ENCODE peak calls at places on chromosomes 1 and 21, in nine cellular contexts. U is fibroblast of lung, N is aorta, T is neuronal stem cell, G is IMR-90, M is hepatocyte, C is transverse colon, I is Karpas-422, B is H9. P is an unnamed sample.

GRCh38 chr1:153465728-153466625 is 5.5 kb upstream of the S100A7 start:
- DNase-seq in G (peak; percentile 8), C (peak; percentile 47), I (peak; percentile 77), U (peak; percentile 19), N (peak; percentile 70), M (peak; percentile 50), B (peak; percentile 81), T (peak; percentile 23), P (peak; percentile 66)

GRCh38 chr1:157084720-157085119 is 14.9 kb downstream of the ETV3L start:
- DNase-seq in I (no peak), B (no peak), U (no peak), M (no peak), N (no peak), T (no peak), G (no peak), C (no peak), P (no peak)

GRCh38 chr1:73674945-73675561 is 522.9 kb downstream of the LRRIQ3 start:
- DNase-seq in G (no peak), I (peak; percentile 48), C (no peak), M (peak; percentile 25), B (no peak), N (no peak), T (no peak), U (peak; percentile 8), P (peak; percentile 30)

GRCh38 chr1:227919916-227920315 is 27.8 kb downstream of the WNT9A start:
- DNase-seq in T (no peak), I (no peak), C (no peak), U (no peak), N (no peak), B (peak; percentile 81), M (no peak), G (no peak), P (no peak)

GRCh38 chr1:116415699-116416533 is 42.9 kb downstream of the ATP1A1 start:
- DNase-seq in U (no peak), I (peak; percentile 71), C (no peak), N (no peak), T (peak; percentile 29), G (peak; percentile 18), B (peak; percentile 55), M (no peak), P (peak; percentile 91)

GRCh38 chr1:1137256-1138045 is 21.6 kb upstream of the C1orf159 start:
- DNase-seq in C (peak; percentile 80), B (no peak), N (no peak), M (no peak), T (no peak), I (no peak), G (no peak), U (no peak), P (no peak)

GRCh38 chr1:26593385-26593784 is 63.8 kb downstream of the RPS6KA1 start:
- DNase-seq in U (no peak), C (no peak), M (no peak), I (no peak), B (no peak), N (peak; percentile 6), T (no peak), G (no peak), P (no peak)

GRCh38 chr1:64961923-64962322 is 4.4 kb downstream of the JAK1 start:
- DNase-seq in I (no peak), C (no peak), N (no peak), G (no peak), U (no peak), T (no peak), M (no peak), B (no peak), P (no peak)

GRCh38 chr21:23960769-23961168 is 1646.5 kb downstream of the MRPL39 start:
- DNase-seq in G (no peak), N (no peak), C (no peak), I (no peak), T (no peak), U (peak; percentile 10), B (no peak), M (no peak), P (no peak)

GRCh38 chr1:85578321-85579295 is 2.0 kb upstream of the CCN1 start:
- DNase-seq in M (peak; percentile 52), C (no peak), G (peak; percentile 98), N (no peak), B (no peak), I (no peak), U (peak; percentile 99), T (no peak), P (no peak)

GRCh38 chr1:219812491-219813221 is 115.7 kb downstream of the SLC30A10 start:
- DNase-seq in C (peak; percentile 7), G (peak; percentile 71), N (no peak), U (peak; percentile 80), B (peak; percentile 77), T (peak; percentile 72), I (peak; percentile 86), M (peak; percentile 84), P (peak; percentile 83)

GRCh38 chr1:212470059-212470458 is 37.3 kb downstream of the NENF start:
- DNase-seq in C (peak; percentile 64), G (peak; percentile 99), N (peak; percentile 94), T (no peak), I (no peak), B (no peak), U (peak; percentile 99), M (peak; percentile 69), P (no peak)

GRCh38 chr21:38249256-38249655 is 7.5 kb upstream of the KCNJ15 start:
- DNase-seq in C (no peak), U (no peak), B (no peak), M (no peak), T (no peak), N (no peak), I (no peak), G (no peak), P (no peak)

GRCh38 chr1:160579216-160579701 is at the start of gene CD84:
- DNase-seq in B (no peak), T (no peak), I (peak; percentile 69), N (no peak), C (no peak), M (no peak), U (no peak), G (no peak), P (no peak)

GRCh38 chr1:167052389-167052788 is 37.8 kb downstream of the GPA33 start:
- DNase-seq in M (peak; percentile 30), U (no peak), G (no peak), T (no peak), B (peak; percentile 81), I (no peak), N (no peak), C (no peak), P (peak; percentile 12)

GRCh38 chr1:207282496-207283380 is 38.7 kb upstream of the CD55 start:
- DNase-seq in M (no peak), G (peak; percentile 11), C (peak; percentile 79), T (no peak), I (no peak), U (peak; percentile 67), B (no peak), N (no peak), P (no peak)

GRCh38 chr1:155080250-155081228 is 1.9 kb downstream of the EFNA3 start:
- DNase-seq in M (peak; percentile 84), N (no peak), B (peak; percentile 93), C (peak; percentile 54), T (peak; percentile 89), U (no peak), I (peak; percentile 61), G (no peak), P (no peak)
- H3K27me3 ChIP-seq in M (peaks cover 48% of the 10 kb centered on the region), N (no peaks in the 10 kb centered on the region), B (peaks cover 51% of the 10 kb centered on the region), C (peaks cover 54% of the 10 kb centered on the region), T (peaks cover 54% of the 10 kb centered on the region), U (peaks cover 72% of the 10 kb centered on the region), I (no peaks in the 10 kb centered on the region), G (peaks cover 68% of the 10 kb centered on the region), P (peaks cover 26% of the 10 kb centered on the region)

DNA sequence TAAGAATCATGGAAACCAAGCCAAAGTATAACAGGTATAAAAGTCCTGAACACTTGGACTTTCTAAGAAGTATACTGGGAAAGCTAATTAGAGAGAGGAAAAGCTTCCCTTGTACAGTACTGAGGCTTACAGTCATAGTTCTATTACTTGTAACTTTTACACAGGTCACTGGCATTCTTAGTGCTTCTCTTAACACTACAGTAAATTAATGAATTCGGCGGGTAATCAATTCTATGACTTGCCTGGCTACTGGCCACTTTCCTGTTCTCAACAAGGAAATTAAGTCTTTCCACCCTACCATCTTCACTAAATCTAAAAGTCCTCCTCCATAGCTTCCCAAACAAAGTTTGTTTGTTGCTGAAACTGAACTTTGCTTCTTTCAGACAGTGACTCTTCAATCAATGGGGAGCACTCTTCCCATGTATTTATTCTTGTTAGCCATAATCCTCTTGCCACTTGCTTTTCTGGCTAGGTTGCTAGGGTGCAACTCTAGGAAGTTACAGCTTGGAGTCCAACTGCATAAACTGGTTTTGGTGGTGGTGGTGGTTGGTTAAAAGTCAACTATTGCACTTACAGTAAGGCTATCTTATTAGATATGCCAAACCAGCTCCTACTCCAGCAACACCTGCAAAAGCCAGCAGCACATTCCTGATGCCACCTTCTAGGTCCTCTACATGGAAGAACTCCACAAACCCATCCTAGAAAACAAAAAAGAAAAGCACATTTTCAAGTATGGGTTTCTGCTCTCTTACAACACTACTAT is 2.4 kb downstream of the MCL1 start:
- DNase-seq in T (no peak), C (no peak), G (peak; percentile 39), B (no peak), I (no peak), N (no peak), M (peak; percentile 11), U (peak; percentile 15), P (peak; percentile 49)
- H3K27ac ChIP-seq in T (no peak overlapping the region), C (peak overlapping the region; percentile 98), G (peak overlapping the region; percentile 59), B (no peak overlapping the region), I (peak overlapping the region; percentile 93), N (peak overlapping the region; percentile 68), M (peak overlapping the region; percentile 100), U (peak overlapping the region; percentile 100), P (peak overlapping the region; percentile 99)

GRCh38 chr1:2867861-2868260 is 66.4 kb upstream of the TTC34 start:
- DNase-seq in B (no peak), M (no peak), I (no peak), C (no peak), U (no peak), G (no peak), T (no peak), N (no peak), P (no peak)
- H3K27me3 ChIP-seq in B (no peaks in the 10 kb centered on the region), M (no peaks in the 10 kb centered on the region), I (no peaks in the 10 kb centered on the region), C (peaks cover 47% of the 10 kb centered on the region), U (no peaks in the 10 kb centered on the region), G (no peaks in the 10 kb centered on the region), T (no peaks in the 10 kb centered on the region), N (no peaks in the 10 kb centered on the region), P (no peaks in the 10 kb centered on the region)

GRCh38 chr1:202182040-202182877 is 11.3 kb upstream of the LGR6 start:
- DNase-seq in C (no peak), U (no peak), M (no peak), T (no peak), B (no peak), G (no peak), I (no peak), N (no peak), P (no peak)

GRCh38 chr1:202181586-202181985 is 12.0 kb upstream of the LGR6 start:
- DNase-seq in N (no peak), T (no peak), U (no peak), G (no peak), I (no peak), B (no peak), C (no peak), M (no peak), P (no peak)

GRCh38 chr1:202173993-202174392 is 13.6 kb upstream of the PTPN7 start:
- DNase-seq in N (no peak), G (no peak), I (no peak), M (no peak), U (no peak), T (no peak), C (no peak), B (no peak), P (no peak)

GRCh38 chr1:202179828-202180750 is 13.5 kb upstream of the LGR6 start:
- DNase-seq in I (no peak), T (no peak), U (no peak), C (no peak), N (no peak), G (no peak), B (no peak), M (no peak), P (no peak)

GRCh38 chr1:202176949-202177927 is 16.4 kb upstream of the LGR6 start:
- DNase-seq in M (no peak), B (no peak), T (no peak), I (no peak), G (no peak), C (no peak), N (no peak), U (no peak), P (no peak)
- H3K27ac ChIP-seq in M (no peak overlapping the region), B (no peak overlapping the region), T (no peak overlapping the region), I (no peak overlapping the region), G (no peak overlapping the region), C (no peak overlapping the region), N (no peak overlapping the region), U (no peak overlapping the region), P (no peak overlapping the region)